ENCODE peak calls at places on chromosomes 7 and 10, in ten cellular contexts. D, J, S, B, K, L, W, A, N and F are unnamed samples.

GRCh38 chr7:140342732-140343514 is 55.4 kb downstream of the SLC37A3 start:
- DNase-seq in L (no peak), N (peak; percentile 24), K (no peak), D (peak; percentile 69), S (peak; percentile 16), B (no peak), J (peak; percentile 6), A (no peak), W (peak; percentile 49), F (no peak)

GRCh38 chr10:86105181-86105580 is 261.4 kb downstream of the GRID1 start:
- DNase-seq in D (no peak), N (no peak), B (no peak), L (no peak), J (no peak), A (peak; percentile 29), K (no peak), S (no peak), W (no peak), F (no peak)

GRCh38 chr7:139618482-139619366 is 95.2 kb downstream of the CLEC2L start:
- DNase-seq in D (no peak), S (peak; percentile 63), A (peak; percentile 60), J (peak; percentile 26), W (peak; percentile 35), K (peak; percentile 27), N (peak; percentile 30), B (peak; percentile 49), L (peak; percentile 66), F (no peak)

GRCh38 chr7:32941181-32941995 is 15.9 kb upstream of the FKBP9 start:
- DNase-seq in L (no peak), K (no peak), N (no peak), J (peak; percentile 23), B (no peak), A (no peak), W (peak; percentile 38), D (no peak), S (no peak), F (peak; percentile 2)

GRCh38 chr10:104307576-104308438 is 30.5 kb downstream of the ITPRIP start:
- DNase-seq in B (no peak), D (peak; percentile 58), S (no peak), N (no peak), L (no peak), K (no peak), W (no peak), A (no peak), J (no peak), F (no peak)

GRCh38 chr10:59709472-59710125 is at the start of gene SLC16A9:
- DNase-seq in W (peak; percentile 86), K (peak; percentile 78), D (peak; percentile 67), L (peak; percentile 88), B (peak; percentile 12), S (peak; percentile 53), A (no peak), N (peak; percentile 88), J (peak; percentile 66), F (peak; percentile 32)

GRCh38 chr10:89301231-89301630 is 615 bp upstream of the IFIT2 start:
- DNase-seq in D (no peak), K (no peak), W (peak; percentile 35), N (no peak), J (peak; percentile 37), S (no peak), A (peak; percentile 53), B (peak; percentile 51), L (no peak), F (peak; percentile 48)

GRCh38 chr10:80276335-80276734 is 13.1 kb downstream of the MAT1A start:
- DNase-seq in B (no peak), K (no peak), L (no peak), W (peak; percentile 7), S (no peak), N (no peak), J (no peak), A (peak; percentile 27), D (no peak), F (no peak)

GRCh38 chr10:806451-807162 is 117.1 kb upstream of the DIP2C start:
- DNase-seq in N (no peak), A (peak; percentile 40), B (no peak), L (no peak), W (no peak), D (no peak), J (no peak), S (no peak), K (no peak), F (no peak)

GRCh38 chr7:97167749-97168148 is 50.3 kb downstream of the SDHAF3 start:
- DNase-seq in D (no peak), N (no peak), S (no peak), L (no peak), B (no peak), W (no peak), A (no peak), J (no peak), K (no peak), F (no peak)

DNA sequence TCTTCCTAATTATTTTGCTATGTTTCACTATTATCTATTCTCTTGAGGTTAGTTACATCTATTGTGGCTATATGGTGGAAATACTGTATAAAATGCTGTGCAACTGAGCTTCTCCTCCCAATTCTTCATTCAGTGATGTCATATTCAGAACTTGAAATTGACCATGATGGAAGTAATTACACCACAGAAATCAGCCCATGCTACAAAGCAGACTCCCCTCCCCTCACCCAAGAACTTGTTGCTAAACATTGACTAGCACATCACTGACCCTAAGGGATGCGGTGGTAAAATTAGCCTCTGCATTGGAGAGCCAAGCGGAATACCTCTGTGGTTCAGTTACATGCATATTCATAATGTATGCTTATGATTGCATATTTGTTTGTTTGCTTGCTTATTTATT is 8.8 kb downstream of the CALD1 start:
- DNase-seq in D (no peak), J (no peak), S (no peak), K (no peak), N (no peak), W (no peak), L (no peak), A (no peak), B (peak; percentile 3), F (peak; percentile 17)
- H3K4me1 ChIP-seq in D (no peaks in the 10 kb centered on the region), J (peaks cover 10% of the 10 kb centered on the region), S (peaks cover 13% of the 10 kb centered on the region), K (peaks cover 4% of the 10 kb centered on the region), N (peaks cover 15% of the 10 kb centered on the region), W (no peaks in the 10 kb centered on the region), L (peaks cover 42% of the 10 kb centered on the region), A (no peaks in the 10 kb centered on the region), B (peaks cover 3% of the 10 kb centered on the region), F (peaks cover 9% of the 10 kb centered on the region)

DNA sequence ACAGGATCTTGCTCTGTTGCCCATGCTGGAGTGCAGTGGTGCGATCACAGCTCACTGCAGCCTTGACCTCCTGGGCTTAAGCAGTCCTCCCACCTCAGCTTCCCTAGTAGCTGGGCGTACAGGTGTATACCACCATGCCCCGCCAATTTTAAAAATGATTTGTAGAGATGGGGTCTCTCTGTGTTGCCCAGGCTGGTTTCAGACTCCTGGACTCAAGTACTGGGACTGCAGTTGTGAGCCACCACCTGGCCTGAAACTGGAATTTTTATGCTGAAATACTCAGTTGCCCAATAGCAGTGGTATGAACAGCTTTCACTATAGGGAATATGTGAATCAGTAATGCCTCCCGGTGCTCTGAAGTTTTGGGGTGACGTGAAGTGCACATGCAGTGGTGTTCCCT is 7.6 kb downstream of the ZRANB1 start:
- DNase-seq in A (no peak), W (no peak), K (no peak), B (no peak), S (no peak), L (no peak), D (no peak), J (peak; percentile 4), N (no peak), F (no peak)
- H3K4me1 ChIP-seq in A (no peaks in the 10 kb centered on the region), W (no peaks in the 10 kb centered on the region), K (no peaks in the 10 kb centered on the region), B (peaks cover 12% of the 10 kb centered on the region), S (peaks cover 7% of the 10 kb centered on the region), L (peaks cover 23% of the 10 kb centered on the region), D (no peaks in the 10 kb centered on the region), J (peaks cover 2% of the 10 kb centered on the region), N (peaks cover 11% of the 10 kb centered on the region), F (no peaks in the 10 kb centered on the region)

GRCh38 chr7:100219271-100219737 is 445 bp upstream of the PVRIG start:
- DNase-seq in D (peak; percentile 51), L (no peak), S (no peak), N (no peak), B (no peak), W (no peak), J (no peak), K (no peak), A (no peak), F (no peak)
- H3K4me1 ChIP-seq in D (no peaks in the 10 kb centered on the region), L (peaks cover 2% of the 10 kb centered on the region), S (no peaks in the 10 kb centered on the region), N (no peaks in the 10 kb centered on the region), B (no peaks in the 10 kb centered on the region), W (no peaks in the 10 kb centered on the region), J (no peaks in the 10 kb centered on the region), K (no peaks in the 10 kb centered on the region), A (peaks cover 53% of the 10 kb centered on the region), F (no peaks in the 10 kb centered on the region)

GRCh38 chr10:77590344-77591237 is 47.0 kb downstream of the KCNMA1 start:
- DNase-seq in K (no peak), N (no peak), J (no peak), B (no peak), L (no peak), W (no peak), A (no peak), S (no peak), D (peak; percentile 86), F (no peak)

GRCh38 chr10:77586719-77587423 is 50.7 kb downstream of the KCNMA1 start:
- DNase-seq in J (peak; percentile 83), L (no peak), S (no peak), A (no peak), W (peak; percentile 48), N (peak; percentile 51), B (peak; percentile 27), K (no peak), D (peak; percentile 95), F (no peak)

GRCh38 chr10:77588886-77589285 is 48.7 kb downstream of the KCNMA1 start:
- DNase-seq in K (no peak), D (peak; percentile 15), J (no peak), N (no peak), A (no peak), S (no peak), L (no peak), B (no peak), W (no peak), F (no peak)

GRCh38 chr10:77583527-77583926 is 54.1 kb downstream of the KCNMA1 start:
- DNase-seq in B (no peak), N (no peak), W (no peak), A (no peak), S (no peak), K (no peak), L (no peak), J (peak; percentile 72), D (no peak), F (peak; percentile 28)

GRCh38 chr10:77587424-77587806 is 50.2 kb downstream of the KCNMA1 start:
- DNase-seq in D (peak; percentile 67), W (no peak), K (no peak), A (no peak), L (no peak), S (no peak), J (no peak), N (peak; percentile 38), B (no peak), F (no peak)
- H3K4me1 ChIP-seq in D (no peaks in the 10 kb centered on the region), W (no peaks in the 10 kb centered on the region), K (peaks cover 10% of the 10 kb centered on the region), A (no peaks in the 10 kb centered on the region), L (no peaks in the 10 kb centered on the region), S (peaks cover 56% of the 10 kb centered on the region), J (peaks cover 39% of the 10 kb centered on the region), N (peaks cover 11% of the 10 kb centered on the region), B (no peaks in the 10 kb centered on the region), F (peaks cover 7% of the 10 kb centered on the region)

DNA sequence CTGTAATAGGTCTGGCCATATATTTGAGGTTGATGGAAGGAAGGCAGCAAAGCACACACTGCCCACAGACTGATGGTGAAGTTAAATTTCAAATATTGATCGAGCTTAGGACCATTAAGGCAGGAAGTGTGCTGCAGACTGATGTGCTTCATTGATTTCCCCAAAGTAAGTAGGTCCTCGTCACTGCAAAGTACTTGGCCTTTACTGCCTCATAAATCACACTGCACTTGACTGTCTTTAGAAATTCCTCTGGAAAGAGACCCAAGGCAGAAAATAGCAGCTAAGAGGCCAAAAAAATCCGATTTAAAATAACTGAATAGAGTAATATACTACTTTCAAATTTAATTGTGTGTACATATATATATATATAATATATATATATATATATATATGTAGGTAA is 15.3 kb downstream of the ARMH3 start:
- DNase-seq in K (no peak), D (no peak), W (no peak), J (no peak), L (no peak), S (no peak), A (no peak), N (no peak), B (no peak), F (no peak)
- H3K4me1 ChIP-seq in K (no peaks in the 10 kb centered on the region), D (no peaks in the 10 kb centered on the region), W (no peaks in the 10 kb centered on the region), J (no peaks in the 10 kb centered on the region), L (peaks cover 1% of the 10 kb centered on the region), S (no peaks in the 10 kb centered on the region), A (no peaks in the 10 kb centered on the region), N (peaks cover 23% of the 10 kb centered on the region), B (no peaks in the 10 kb centered on the region), F (no peaks in the 10 kb centered on the region)